ENCODE peak calls at places on chromosomes 7 and 10, in six cellular contexts. One of them, this sample, is unnamed.

GRCh38 chr10:34780818-34781380 is 34.2 kb downstream of the PARD3 start:
- DNase-seq in neuronal stem cell: no peak
- DNase-seq in H9: no peak
- DNase-seq in IMR-90: peak
- DNase-seq in H1: no peak
- DNase-seq in trophoblast cell: no peak
- DNase-seq in this sample: peak

GRCh38 chr10:80528185-80528700 is 9.5 kb upstream of the SH2D4B start:
- DNase-seq in neuronal stem cell: no peak
- DNase-seq in H9: no peak
- DNase-seq in IMR-90: no peak
- DNase-seq in H1: no peak
- DNase-seq in trophoblast cell: peak
- DNase-seq in this sample: no peak

GRCh38 chr7:150463461-150463860 is 13.0 kb downstream of the GIMAP8 start:
- DNase-seq in neuronal stem cell: no peak
- DNase-seq in H9: no peak
- DNase-seq in IMR-90: no peak
- DNase-seq in H1: no peak
- DNase-seq in trophoblast cell: no peak
- DNase-seq in this sample: no peak

GRCh38 chr10:132449051-132449825 is 52.2 kb downstream of the PWWP2B start:
- DNase-seq in neuronal stem cell: no peak
- DNase-seq in H9: no peak
- DNase-seq in IMR-90: no peak
- DNase-seq in H1: no peak
- DNase-seq in trophoblast cell: peak
- DNase-seq in this sample: peak

GRCh38 chr10:92010026-92010713 is 86.6 kb downstream of the BTAF1 start:
- DNase-seq in neuronal stem cell: no peak
- DNase-seq in H9: no peak
- DNase-seq in IMR-90: no peak
- DNase-seq in H1: no peak
- DNase-seq in trophoblast cell: no peak
- DNase-seq in this sample: no peak

GRCh38 chr10:44460499-44460898 is 75.6 kb upstream of the CXCL12 start:
- DNase-seq in neuronal stem cell: no peak
- DNase-seq in H9: no peak
- DNase-seq in IMR-90: no peak
- DNase-seq in H1: no peak
- DNase-seq in trophoblast cell: no peak
- DNase-seq in this sample: no peak

GRCh38 chr7:27204851-27205322 is 5.0 kb upstream of the HOXA13 start:
- DNase-seq in neuronal stem cell: no peak
- DNase-seq in H9: peak
- DNase-seq in IMR-90: no peak
- DNase-seq in H1: no peak
- DNase-seq in trophoblast cell: peak
- DNase-seq in this sample: peak

GRCh38 chr10:132455441-132455971 is 58.5 kb downstream of the PWWP2B start:
- DNase-seq in neuronal stem cell: no peak
- DNase-seq in H9: no peak
- DNase-seq in IMR-90: no peak
- DNase-seq in H1: no peak
- DNase-seq in trophoblast cell: no peak
- DNase-seq in this sample: no peak

GRCh38 chr10:86958831-86959736 is 685 bp downstream of the SNCG start:
- DNase-seq in neuronal stem cell: no peak
- DNase-seq in H9: peak
- DNase-seq in IMR-90: peak
- DNase-seq in H1: no peak
- DNase-seq in trophoblast cell: peak
- DNase-seq in this sample: peak

GRCh38 chr10:125000366-125001312 is 58.7 kb downstream of the ZRANB1 start:
- DNase-seq in neuronal stem cell: peak
- DNase-seq in H9: no peak
- DNase-seq in IMR-90: peak
- DNase-seq in H1: no peak
- DNase-seq in trophoblast cell: no peak
- DNase-seq in this sample: no peak
- H3K9ac ChIP-seq in neuronal stem cell: peak
- H3K9ac ChIP-seq in H9: no peak
- H3K9ac ChIP-seq in IMR-90: peak
- H3K9ac ChIP-seq in H1: no peak
- H3K9ac ChIP-seq in trophoblast cell: no peak
- H3K9ac ChIP-seq in this sample: peak

GRCh38 chr10:117241541-117242462 is 888 bp downstream of the SLC18A2 start:
- DNase-seq in neuronal stem cell: no peak
- DNase-seq in H9: peak
- DNase-seq in IMR-90: no peak
- DNase-seq in H1: no peak
- DNase-seq in trophoblast cell: no peak
- DNase-seq in this sample: no peak
- H3K14ac ChIP-seq in neuronal stem cell: no peak
- H3K14ac ChIP-seq in H9: no peak
- H3K14ac ChIP-seq in IMR-90: no peak
- H3K14ac ChIP-seq in H1: no peak
- H3K14ac ChIP-seq in trophoblast cell: no peak
- H3K14ac ChIP-seq in this sample: no peak

GRCh38 chr10:97713351-97713827 is at the start of gene MARVELD1:
- DNase-seq in neuronal stem cell: peak
- DNase-seq in H9: peak
- DNase-seq in IMR-90: peak
- DNase-seq in H1: no peak
- DNase-seq in trophoblast cell: peak
- DNase-seq in this sample: peak
- H4K8ac ChIP-seq in neuronal stem cell: peak
- H4K8ac ChIP-seq in H9: no peak
- H4K8ac ChIP-seq in IMR-90: peak
- H4K8ac ChIP-seq in H1: peak
- H4K8ac ChIP-seq in trophoblast cell: peak
- H4K8ac ChIP-seq in this sample: peak

DNA sequence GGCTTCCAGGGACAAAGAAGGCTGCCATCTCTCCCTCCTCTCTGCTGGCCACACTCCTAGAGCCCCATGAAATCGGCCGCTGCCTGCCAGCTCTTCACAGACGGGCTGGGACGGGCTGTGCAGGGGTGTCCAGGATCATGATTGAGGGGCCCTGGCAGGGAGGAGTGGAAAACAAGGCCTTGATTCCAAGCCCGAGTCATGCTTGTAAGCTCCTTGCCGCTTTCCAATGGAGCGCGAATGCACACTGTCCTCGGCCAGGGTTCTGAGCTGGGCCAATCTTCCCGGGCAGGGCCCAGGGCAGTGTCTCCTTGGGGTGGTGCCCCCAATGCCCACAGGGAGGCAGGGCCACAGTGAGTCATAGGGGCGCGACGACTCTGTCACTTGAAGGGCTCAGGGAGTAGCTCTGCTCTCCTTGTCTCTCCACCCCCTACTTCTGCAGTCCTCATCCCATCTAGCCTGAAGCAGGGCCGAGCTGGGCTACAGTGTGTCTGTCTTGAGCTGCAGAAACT is 186.2 kb upstream of the SVIL start:
- DNase-seq in neuronal stem cell: no peak
- DNase-seq in H9: no peak
- DNase-seq in IMR-90: no peak
- DNase-seq in H1: no peak
- DNase-seq in trophoblast cell: no peak
- DNase-seq in this sample: no peak
- H3K9ac ChIP-seq in neuronal stem cell: peak
- H3K9ac ChIP-seq in H9: no peak
- H3K9ac ChIP-seq in IMR-90: no peak
- H3K9ac ChIP-seq in H1: no peak
- H3K9ac ChIP-seq in trophoblast cell: no peak
- H3K9ac ChIP-seq in this sample: peak

DNA sequence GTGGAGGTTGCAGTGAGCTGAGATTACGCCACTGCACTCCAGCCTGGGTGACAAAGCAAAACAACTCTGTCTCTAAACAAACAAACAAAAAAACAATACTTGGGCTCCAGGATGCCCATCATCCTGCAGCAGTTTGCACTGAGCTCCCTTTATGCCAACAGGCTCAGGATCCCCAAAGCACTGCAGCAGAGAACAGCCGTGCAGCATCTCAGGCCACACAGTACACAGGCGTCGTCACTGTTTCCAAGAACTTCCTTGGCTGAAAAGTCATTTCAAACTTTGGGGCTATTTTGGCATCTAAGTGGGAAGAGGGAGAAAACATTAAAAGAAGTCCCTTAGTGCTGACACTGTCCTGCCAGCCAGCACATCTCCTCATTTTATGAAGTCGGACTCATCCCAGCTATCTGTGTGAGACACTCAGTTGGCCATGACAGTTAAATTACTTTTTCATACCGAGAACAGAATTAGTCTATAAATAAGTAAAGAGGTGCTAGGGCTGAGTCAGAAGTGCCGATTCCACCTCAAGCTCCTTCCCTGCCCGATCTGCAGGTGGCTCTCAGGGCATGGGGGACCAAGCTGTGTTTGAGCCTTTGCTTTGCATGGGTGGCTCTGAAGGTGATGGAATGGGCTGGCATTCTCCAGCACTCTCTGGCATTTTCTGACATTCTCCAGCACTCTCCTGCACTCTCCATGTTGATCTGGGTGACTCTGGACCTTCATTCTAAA is 68.5 kb downstream of the PTPRN2 start:
- DNase-seq in neuronal stem cell: no peak
- DNase-seq in H9: no peak
- DNase-seq in IMR-90: no peak
- DNase-seq in H1: no peak
- DNase-seq in trophoblast cell: no peak
- DNase-seq in this sample: no peak
- H3K14ac ChIP-seq in neuronal stem cell: no peak
- H3K14ac ChIP-seq in H9: no peak
- H3K14ac ChIP-seq in IMR-90: no peak
- H3K14ac ChIP-seq in H1: no peak
- H3K14ac ChIP-seq in trophoblast cell: no peak
- H3K14ac ChIP-seq in this sample: no peak

DNA sequence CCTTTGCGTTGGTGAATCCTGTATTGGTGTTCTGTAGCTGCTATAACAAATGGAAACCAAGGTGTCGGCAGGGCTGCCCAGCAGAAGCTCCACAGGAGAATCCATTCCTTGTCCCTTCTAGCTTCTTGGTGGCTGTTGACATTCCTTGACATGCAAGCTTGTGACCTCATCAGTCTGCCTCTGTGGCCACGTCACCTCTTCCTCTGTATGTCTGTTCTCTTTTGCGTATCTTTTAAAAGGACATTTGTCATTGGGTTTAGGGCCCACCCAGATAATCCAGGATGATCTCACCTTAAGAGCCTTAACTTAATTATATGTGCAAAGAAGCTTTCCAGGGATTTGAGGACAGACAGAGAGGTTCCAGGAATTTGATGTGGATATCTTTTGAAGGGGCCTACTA is 15.3 kb upstream of the ZCCHC24 start:
- DNase-seq in neuronal stem cell: no peak
- DNase-seq in H9: no peak
- DNase-seq in IMR-90: no peak
- DNase-seq in H1: no peak
- DNase-seq in trophoblast cell: no peak
- DNase-seq in this sample: no peak
- H4K8ac ChIP-seq in neuronal stem cell: no peak
- H4K8ac ChIP-seq in H9: no peak
- H4K8ac ChIP-seq in IMR-90: no peak
- H4K8ac ChIP-seq in H1: no peak
- H4K8ac ChIP-seq in trophoblast cell: no peak
- H4K8ac ChIP-seq in this sample: no peak

GRCh38 chr10:67662415-67662814 is 33.6 kb downstream of the CTNNA3 start:
- DNase-seq in neuronal stem cell: no peak
- DNase-seq in H9: no peak
- DNase-seq in IMR-90: no peak
- DNase-seq in H1: no peak
- DNase-seq in trophoblast cell: no peak
- DNase-seq in this sample: no peak

GRCh38 chr10:67663449-67664087 is 32.4 kb downstream of the CTNNA3 start:
- DNase-seq in neuronal stem cell: no peak
- DNase-seq in H9: peak
- DNase-seq in IMR-90: no peak
- DNase-seq in H1: no peak
- DNase-seq in trophoblast cell: no peak
- DNase-seq in this sample: no peak

GRCh38 chr10:67659497-67659896 is 36.5 kb downstream of the CTNNA3 start:
- DNase-seq in neuronal stem cell: no peak
- DNase-seq in H9: no peak
- DNase-seq in IMR-90: no peak
- DNase-seq in H1: no peak
- DNase-seq in trophoblast cell: no peak
- DNase-seq in this sample: no peak

DNA sequence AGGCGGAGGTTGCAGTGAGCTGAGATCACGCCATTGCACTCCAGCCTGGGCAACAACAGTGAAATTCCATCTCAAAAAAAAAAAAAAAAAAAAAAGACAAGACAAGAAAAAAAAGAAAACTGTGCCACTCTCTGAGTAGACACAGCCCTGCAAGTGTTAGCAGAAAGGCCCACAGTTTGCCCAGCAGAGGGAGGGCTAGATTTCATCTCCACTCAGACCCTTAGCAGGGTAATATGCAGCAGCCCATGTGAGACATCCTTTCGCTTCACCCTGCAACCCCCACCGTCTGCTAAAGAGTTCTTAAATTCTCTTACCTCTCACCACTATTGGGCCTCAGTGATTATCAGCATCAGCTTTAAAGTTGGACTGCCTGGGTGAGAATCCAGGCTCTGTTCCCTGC is 38.2 kb downstream of the CTNNA3 start:
- DNase-seq in neuronal stem cell: no peak
- DNase-seq in H9: peak
- DNase-seq in IMR-90: no peak
- DNase-seq in H1: no peak
- DNase-seq in trophoblast cell: no peak
- DNase-seq in this sample: no peak
- H3K9ac ChIP-seq in neuronal stem cell: no peak
- H3K9ac ChIP-seq in H9: no peak
- H3K9ac ChIP-seq in IMR-90: no peak
- H3K9ac ChIP-seq in H1: no peak
- H3K9ac ChIP-seq in trophoblast cell: no peak
- H3K9ac ChIP-seq in this sample: no peak

DNA sequence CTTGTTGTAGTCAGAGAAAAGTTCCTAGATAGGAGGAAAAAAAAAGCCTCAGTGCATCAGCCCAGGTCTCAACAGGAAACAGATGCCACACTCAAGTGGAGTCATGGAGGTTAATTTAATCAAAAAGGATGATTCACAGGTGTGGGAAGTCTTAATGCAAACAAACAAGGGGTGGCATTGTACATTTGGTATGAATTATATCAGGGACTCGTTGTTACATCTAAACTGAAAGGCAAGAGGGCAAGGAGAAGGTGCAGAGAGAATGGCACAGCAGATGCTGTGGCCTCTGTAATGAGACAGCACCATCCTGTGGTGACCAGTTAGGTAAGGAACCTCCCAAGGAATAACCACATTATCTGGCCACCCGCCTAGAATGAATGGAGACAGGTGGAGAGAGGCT is 133.7 kb downstream of the PTPRZ1 start:
- DNase-seq in neuronal stem cell: no peak
- DNase-seq in H9: no peak
- DNase-seq in IMR-90: no peak
- DNase-seq in H1: no peak
- DNase-seq in trophoblast cell: no peak
- DNase-seq in this sample: no peak
- H3K14ac ChIP-seq in neuronal stem cell: no peak
- H3K14ac ChIP-seq in H9: no peak
- H3K14ac ChIP-seq in IMR-90: no peak
- H3K14ac ChIP-seq in H1: no peak
- H3K14ac ChIP-seq in trophoblast cell: no peak
- H3K14ac ChIP-seq in this sample: no peak

This sample was measured in mesenchymal stem cell.